ENCODE peak calls at places on chromosomes 5 and 9, in six cellular contexts. F, S, J, Q, Y and R are unnamed samples.

GRCh38 chr5:40453689-40454088 is 226.0 kb upstream of the PTGER4 start:
- DNase-seq in F (no peak), S (no peak), J (no peak), Q (no peak), Y (no peak), R (no peak)

GRCh38 chr9:68705636-68706578 is 867 bp downstream of the PIP5K1B start:
- DNase-seq in F (peak), S (peak), J (peak), Q (no peak), Y (peak), R (no peak)

GRCh38 chr9:106925392-106925791 is 62.4 kb downstream of the ZNF462 start:
- DNase-seq in F (no peak), S (no peak), J (no peak), Q (no peak), Y (no peak), R (no peak)

GRCh38 chr9:36995927-36996471 is 38.1 kb downstream of the PAX5 start:
- DNase-seq in F (peak), S (peak), J (no peak), Q (peak), Y (peak), R (peak)

GRCh38 chr5:603081-603998 is 8.8 kb upstream of the CEP72 start:
- DNase-seq in F (no peak), S (peak), J (no peak), Q (no peak), Y (no peak), R (no peak)

GRCh38 chr5:171137768-171138540 is 171.1 kb upstream of the TLX3 start:
- DNase-seq in F (no peak), S (no peak), J (no peak), Q (peak), Y (no peak), R (no peak)

GRCh38 chr5:57551974-57552537 is 69.4 kb upstream of the ACTBL2 start:
- DNase-seq in F (no peak), S (no peak), J (no peak), Q (no peak), Y (no peak), R (no peak)

GRCh38 chr5:53482717-53483638 is 2.5 kb downstream of the FST start:
- DNase-seq in F (peak), S (peak), J (peak), Q (no peak), Y (peak), R (no peak)

GRCh38 chr9:35811364-35812024 is 568 bp downstream of the SPAG8 start:
- DNase-seq in F (no peak), S (no peak), J (no peak), Q (no peak), Y (no peak), R (no peak)

GRCh38 chr5:135714126-135714894 is 120.2 kb upstream of the SLC25A48 start:
- DNase-seq in F (no peak), S (no peak), J (no peak), Q (no peak), Y (no peak), R (no peak)

GRCh38 chr5:113652161-113652560 is 138.7 kb downstream of the YTHDC2 start:
- DNase-seq in F (no peak), S (no peak), J (no peak), Q (no peak), Y (no peak), R (no peak)

GRCh38 chr5:128538249-128539037 is 398 bp upstream of the FBN2 start:
- DNase-seq in F (no peak), S (peak), J (peak), Q (peak), Y (peak), R (no peak)

GRCh38 chr5:56480305-56481146 is 247.4 kb upstream of the ANKRD55 start:
- DNase-seq in F (peak), S (peak), J (peak), Q (peak), Y (peak), R (no peak)

GRCh38 chr5:176415240-176416122 is 858 bp downstream of the CLTB start:
- DNase-seq in F (no peak), S (peak), J (no peak), Q (peak), Y (peak), R (peak)

GRCh38 chr5:74624501-74624900 is 16.0 kb downstream of the ENC1 start:
- DNase-seq in F (no peak), S (no peak), J (no peak), Q (no peak), Y (no peak), R (no peak)

GRCh38 chr5:133032852-133033742 is 6.7 kb upstream of the ZCCHC10 start:
- DNase-seq in F (peak), S (no peak), J (peak), Q (no peak), Y (no peak), R (no peak)

GRCh38 chr5:140591747-140592372 is 27.2 kb downstream of the SLC35A4 start:
- DNase-seq in F (no peak), S (no peak), J (no peak), Q (peak), Y (no peak), R (no peak)

GRCh38 chr5:59020611-59021285 is 437.9 kb downstream of the RAB3C start:
- DNase-seq in F (no peak), S (no peak), J (no peak), Q (no peak), Y (no peak), R (no peak)

GRCh38 chr9:127873886-127874285 is 3.6 kb downstream of the AK1 start:
- DNase-seq in F (no peak), S (peak), J (no peak), Q (no peak), Y (no peak), R (no peak)

GRCh38 chr5:181028032-181028819 is 11.8 kb upstream of the BTNL9 start:
- DNase-seq in F (no peak), S (no peak), J (no peak), Q (no peak), Y (no peak), R (no peak)

GRCh38 chr9:134643306-134643705 is 1.7 kb downstream of the COL5A1 start:
- DNase-seq in F (no peak), S (no peak), J (no peak), Q (peak), Y (no peak), R (no peak)

GRCh38 chr9:90340421-90340820 is 302.2 kb downstream of the DIRAS2 start:
- DNase-seq in F (no peak), S (no peak), J (no peak), Q (no peak), Y (no peak), R (no peak)

GRCh38 chr9:68574150-68574549 is 33.5 kb upstream of the TMEM252 start:
- DNase-seq in F (no peak), S (no peak), J (no peak), Q (no peak), Y (no peak), R (no peak)

GRCh38 chr5:113067635-113068344 is 91.2 kb downstream of the DCP2 start:
- DNase-seq in F (no peak), S (no peak), J (no peak), Q (no peak), Y (no peak), R (no peak)

GRCh38 chr9:91207889-91208651 is 153.6 kb downstream of the AUH start:
- DNase-seq in F (peak), S (no peak), J (no peak), Q (no peak), Y (no peak), R (no peak)

GRCh38 chr5:82640901-82641300 is 362.7 kb upstream of the RPS23 start:
- DNase-seq in F (no peak), S (no peak), J (no peak), Q (no peak), Y (no peak), R (no peak)

GRCh38 chr9:70635790-70636189 is 221.3 kb upstream of the KLF9 start:
- DNase-seq in F (no peak), S (no peak), J (no peak), Q (no peak), Y (no peak), R (no peak)

GRCh38 chr5:142520885-142521284 is 165.0 kb downstream of the FGF1 start:
- DNase-seq in F (no peak), S (no peak), J (no peak), Q (peak), Y (no peak), R (no peak)

GRCh38 chr9:2288309-2288708 is 273.2 kb downstream of the SMARCA2 start:
- DNase-seq in F (no peak), S (no peak), J (no peak), Q (no peak), Y (no peak), R (no peak)

GRCh38 chr5:80516826-80517225 is 28.9 kb downstream of the FAM151B start:
- DNase-seq in F (peak), S (no peak), J (no peak), Q (peak), Y (no peak), R (no peak)

GRCh38 chr5:82058710-82059109 is 86.9 kb downstream of the ATG10 start:
- DNase-seq in F (peak), S (no peak), J (no peak), Q (no peak), Y (no peak), R (no peak)

GRCh38 chr9:4435197-4435596 is 55.1 kb upstream of the SLC1A1 start:
- DNase-seq in F (no peak), S (no peak), J (no peak), Q (peak), Y (no peak), R (no peak)

GRCh38 chr5:142152383-142152730 is 43.8 kb downstream of the NDFIP1 start:
- DNase-seq in F (no peak), S (no peak), J (no peak), Q (no peak), Y (no peak), R (no peak)

GRCh38 chr5:90636948-90637347 is 78.4 kb downstream of the ADGRV1 start:
- DNase-seq in F (no peak), S (no peak), J (no peak), Q (no peak), Y (no peak), R (no peak)

GRCh38 chr9:89661956-89662717 is 57.3 kb downstream of the GADD45G start:
- DNase-seq in F (peak), S (peak), J (no peak), Q (peak), Y (peak), R (no peak)

GRCh38 chr9:80049096-80049495 is 477.3 kb downstream of the TLE4 start:
- DNase-seq in F (no peak), S (no peak), J (no peak), Q (no peak), Y (no peak), R (no peak)

GRCh38 chr9:129497064-129497836 is 123.7 kb downstream of the C9orf50 start:
- DNase-seq in F (no peak), S (no peak), J (no peak), Q (peak), Y (no peak), R (no peak)
- TF ChIP-seq CTCF in F (no peak), S (no peak), J (no peak), Q (no peak), Y (no peak), R (no peak)

GRCh38 chr9:6522263-6522662 is 109.3 kb downstream of the UHRF2 start:
- DNase-seq in F (no peak), S (no peak), J (no peak), Q (no peak), Y (no peak), R (no peak)
- TF ChIP-seq CTCF in F (no peak), S (no peak), J (no peak), Q (no peak), Y (no peak), R (no peak)

DNA sequence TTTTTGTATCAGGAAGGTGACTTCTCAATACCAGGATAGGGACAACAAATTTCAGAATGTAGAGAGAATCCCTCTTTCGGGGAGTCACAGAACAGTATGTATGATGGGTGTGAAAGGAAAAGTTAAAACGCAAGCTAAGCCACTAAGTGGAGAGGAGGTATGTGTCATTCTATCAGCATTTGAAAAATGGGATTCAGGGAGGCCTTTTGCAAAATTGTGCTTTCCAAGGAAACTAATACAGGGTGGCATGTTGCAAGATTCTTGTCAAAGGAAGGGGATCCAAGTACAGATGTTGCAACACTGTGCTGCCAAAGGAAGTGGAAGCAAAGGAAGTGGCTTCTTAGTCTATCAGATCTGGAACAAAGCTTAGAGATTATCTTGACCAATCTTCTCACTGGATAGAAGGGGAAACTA is 12.6 kb upstream of the TNIP1 start:
- DNase-seq in F (peak), S (no peak), J (no peak), Q (peak), Y (no peak), R (no peak)
- TF ChIP-seq CTCF in F (peak), S (no peak), J (no peak), Q (peak), Y (no peak), R (peak)

DNA sequence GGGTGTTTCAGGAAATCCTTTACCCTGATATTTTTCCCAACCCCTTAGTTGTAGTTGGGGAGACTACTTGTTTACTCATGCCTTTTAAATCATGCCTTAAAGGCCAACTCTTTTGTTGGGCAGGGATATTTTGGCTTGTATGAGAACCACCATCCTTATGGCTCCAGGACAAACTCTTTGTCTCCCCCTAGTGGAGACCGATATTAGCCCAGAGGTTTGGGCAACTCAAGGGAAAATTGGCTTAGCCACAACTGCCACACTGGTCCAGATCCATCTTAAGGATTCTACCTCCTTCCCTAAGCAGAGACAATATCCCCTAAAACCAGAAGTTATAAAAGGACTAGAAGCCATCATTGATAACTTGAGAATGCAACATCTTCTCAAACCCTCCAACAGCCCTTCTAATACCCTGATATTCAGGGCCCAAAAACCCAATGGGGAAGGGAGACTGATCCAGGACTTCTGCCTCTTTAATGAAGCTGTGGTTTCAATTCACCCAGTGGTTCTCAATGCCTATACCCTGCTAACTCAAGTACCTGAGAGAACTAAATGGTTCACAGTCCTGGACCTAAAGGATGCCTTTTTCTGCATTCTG is 100.9 kb upstream of the HCN1 start:
- DNase-seq in F (peak), S (no peak), J (no peak), Q (no peak), Y (no peak), R (no peak)
- TF ChIP-seq CTCF in F (peak), S (peak), J (no peak), Q (peak), Y (peak), R (no peak)

DNA sequence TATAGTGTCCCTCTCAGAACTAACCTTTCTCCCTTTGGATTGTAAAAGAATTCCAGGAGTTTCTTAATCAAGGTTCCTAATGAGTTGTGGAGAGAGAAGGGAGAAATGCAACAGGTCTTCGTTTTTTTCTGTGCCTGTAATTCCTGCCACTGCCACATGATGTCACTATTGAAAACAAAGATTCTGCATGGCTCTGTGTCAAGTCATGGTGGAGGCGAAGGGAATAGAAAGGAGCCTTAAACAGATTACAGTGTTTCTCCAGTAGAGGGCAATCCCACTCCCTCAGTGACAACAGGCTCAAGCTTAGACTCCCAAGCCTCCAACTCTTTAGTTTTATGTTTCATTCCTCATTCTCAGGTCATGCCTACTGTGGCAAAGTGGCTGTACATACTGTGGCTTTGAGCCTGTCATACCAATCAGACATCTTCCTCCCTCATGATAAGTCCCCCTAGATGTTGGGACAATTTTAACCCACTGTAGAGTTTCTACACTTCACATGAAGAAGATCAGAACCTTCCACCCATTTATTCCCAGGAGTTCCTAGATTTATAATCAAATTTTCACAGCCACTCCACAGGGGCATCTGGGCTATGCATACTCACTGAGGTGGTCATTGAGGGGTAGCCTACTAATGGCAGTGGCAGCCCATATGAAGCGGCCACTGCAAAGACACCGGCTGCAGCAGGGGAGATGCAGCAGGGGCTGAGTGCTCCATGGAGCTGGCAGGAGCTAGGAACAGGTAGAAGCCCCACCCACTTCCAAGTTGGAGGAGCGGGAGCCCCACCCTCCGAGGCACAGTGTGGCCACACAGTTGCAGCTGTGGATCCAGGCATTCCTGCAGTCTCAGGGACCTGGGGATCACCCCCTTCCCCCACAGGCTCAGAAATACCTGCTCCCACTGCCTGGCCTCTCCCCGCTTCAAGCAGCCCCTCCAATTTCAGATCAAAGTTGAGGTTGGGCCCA is 97.4 kb upstream of the TRIM32 start:
- DNase-seq in F (peak), S (no peak), J (no peak), Q (peak), Y (peak), R (no peak)
- TF ChIP-seq CTCF in F (peak), S (peak), J (no peak), Q (peak), Y (peak), R (no peak)

GRCh38 chr5:69285448-69286116 is 47.0 kb downstream of the CCDC125 start:
- DNase-seq in F (no peak), S (no peak), J (no peak), Q (no peak), Y (no peak), R (no peak)
- TF ChIP-seq CTCF in F (no peak), S (no peak), J (no peak), Q (no peak), Y (no peak), R (no peak)

GRCh38 chr5:94308442-94308841 is 310.0 kb downstream of the KIAA0825 start:
- DNase-seq in F (no peak), S (no peak), J (no peak), Q (no peak), Y (no peak), R (no peak)
- TF ChIP-seq CTCF in F (no peak), S (no peak), J (no peak), Q (no peak), Y (no peak), R (no peak)

DNA sequence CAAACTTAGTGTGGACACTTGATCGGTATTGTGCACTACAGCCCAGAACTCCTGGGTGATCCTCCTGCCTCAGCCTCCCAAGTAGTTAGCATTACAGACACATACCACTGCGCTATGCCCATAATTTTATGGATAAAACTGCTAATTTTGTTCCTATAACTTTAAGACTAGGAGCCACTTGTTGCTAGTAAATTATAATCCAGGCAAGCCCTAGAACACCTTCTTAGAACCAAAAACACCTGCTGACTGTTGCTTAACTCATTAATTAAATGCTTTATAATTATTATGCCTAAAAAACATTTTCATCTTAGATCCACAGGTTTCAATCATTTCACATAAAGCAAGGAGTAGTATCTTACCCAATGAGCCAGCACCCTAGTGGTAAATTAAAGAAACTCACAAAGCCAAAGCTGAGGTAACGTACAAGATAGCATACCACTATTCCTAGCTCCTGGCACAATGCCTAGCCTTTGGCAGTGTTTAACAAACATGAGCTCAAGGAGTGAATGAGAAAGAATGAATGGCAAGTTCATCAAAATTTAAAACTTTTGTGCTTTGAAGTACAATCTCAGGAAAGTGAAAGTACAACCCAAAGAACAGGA is 5.4 kb downstream of the MRPS27 start:
- DNase-seq in F (no peak), S (peak), J (no peak), Q (peak), Y (no peak), R (no peak)
- TF ChIP-seq CTCF in F (no peak), S (no peak), J (no peak), Q (peak), Y (no peak), R (no peak)

GRCh38 chr5:137114529-137114928 is 384.6 kb downstream of the SPOCK1 start:
- DNase-seq in F (no peak), S (no peak), J (no peak), Q (peak), Y (no peak), R (no peak)
- TF ChIP-seq CTCF in F (no peak), S (no peak), J (no peak), Q (peak), Y (no peak), R (no peak)

DNA sequence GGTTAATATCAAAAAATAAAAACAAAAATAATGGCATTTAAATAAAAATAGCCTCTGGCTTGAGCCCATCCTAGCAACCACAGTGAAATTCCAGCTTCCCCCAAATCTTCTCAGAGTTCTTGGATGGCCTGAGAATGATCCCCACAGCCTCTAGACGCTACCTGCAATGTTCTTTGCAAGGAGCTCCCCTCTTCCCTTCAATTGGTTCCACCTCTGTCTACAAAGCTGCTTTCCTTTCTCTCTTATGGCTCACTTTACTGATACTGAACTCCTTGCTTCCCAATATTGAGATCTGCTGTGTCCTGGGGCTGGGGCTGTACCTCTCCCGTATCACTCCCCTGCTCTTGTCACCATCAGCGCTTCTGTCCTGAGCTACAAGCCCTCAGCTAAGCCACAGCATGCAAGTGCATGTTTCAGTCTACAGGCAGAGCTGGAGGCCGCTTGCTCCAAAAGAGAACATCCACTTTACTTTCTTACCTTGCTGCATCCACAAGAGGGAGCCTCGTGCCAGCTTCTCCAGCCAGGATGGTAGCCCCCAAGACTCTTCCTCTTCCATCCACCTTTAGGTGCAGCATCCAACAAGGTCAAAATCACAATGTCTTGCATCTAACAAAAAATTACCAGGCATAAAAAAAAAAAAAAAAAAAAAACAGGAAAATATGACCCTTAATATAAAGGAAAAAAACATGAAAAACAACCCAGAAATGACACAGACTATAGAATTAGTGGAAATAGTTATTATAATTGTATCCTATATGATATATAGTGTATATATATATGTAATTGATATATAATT is 57.4 kb upstream of the PRSS3 start:
- DNase-seq in F (peak), S (peak), J (no peak), Q (peak), Y (peak), R (no peak)
- TF ChIP-seq CTCF in F (peak), S (peak), J (no peak), Q (peak), Y (peak), R (peak)